ENCODE peak calls at places on chromosomes 3 and 15, in four cellular contexts. One of them, this sample, is unnamed.

GRCh38 chr15:40006003-40006402 is 33.0 kb downstream of the SRP14 start:
- DNase-seq in NCI-H2171: no peak
- DNase-seq in Kasumi-1: no peak
- DNase-seq in foreskin fibroblast: peak
- DNase-seq in this sample: no peak

GRCh38 chr3:122969585-122970453 is 57.7 kb downstream of the SEMA5B start:
- DNase-seq in NCI-H2171: no peak
- DNase-seq in Kasumi-1: no peak
- DNase-seq in foreskin fibroblast: peak
- DNase-seq in this sample: no peak

GRCh38 chr3:76122007-76122406 is 336.7 kb upstream of the ZNF717 start:
- DNase-seq in NCI-H2171: no peak
- DNase-seq in Kasumi-1: peak
- DNase-seq in foreskin fibroblast: peak
- DNase-seq in this sample: no peak

GRCh38 chr15:43920815-43921214 is 94.0 kb downstream of the WDR76 start:
- DNase-seq in NCI-H2171: peak
- DNase-seq in Kasumi-1: no peak
- DNase-seq in foreskin fibroblast: peak
- DNase-seq in this sample: no peak

GRCh38 chr15:40045572-40046217 is 6.7 kb upstream of the SRP14 start:
- DNase-seq in NCI-H2171: no peak
- DNase-seq in Kasumi-1: no peak
- DNase-seq in foreskin fibroblast: no peak
- DNase-seq in this sample: no peak

GRCh38 chr3:117752984-117753717 is 1043.6 kb downstream of the TUSC7 start:
- DNase-seq in NCI-H2171: no peak
- DNase-seq in Kasumi-1: no peak
- DNase-seq in foreskin fibroblast: peak
- DNase-seq in this sample: no peak

GRCh38 chr15:41546846-41547786 is 3.1 kb upstream of the RPAP1 start:
- DNase-seq in NCI-H2171: no peak
- DNase-seq in Kasumi-1: no peak
- DNase-seq in foreskin fibroblast: peak
- DNase-seq in this sample: no peak

GRCh38 chr3:148513066-148513671 is 184.5 kb upstream of the AGTR1 start:
- DNase-seq in NCI-H2171: no peak
- DNase-seq in Kasumi-1: no peak
- DNase-seq in foreskin fibroblast: peak
- DNase-seq in this sample: no peak

GRCh38 chr3:115245437-115245836 is 98.3 kb upstream of the ZBTB20 start:
- DNase-seq in NCI-H2171: no peak
- DNase-seq in Kasumi-1: no peak
- DNase-seq in foreskin fibroblast: peak
- DNase-seq in this sample: no peak

GRCh38 chr15:40010681-40011080 is 28.3 kb downstream of the SRP14 start:
- DNase-seq in NCI-H2171: no peak
- DNase-seq in Kasumi-1: no peak
- DNase-seq in foreskin fibroblast: peak
- DNase-seq in this sample: no peak

GRCh38 chr3:72255736-72256559 is 471.0 kb upstream of the PROK2 start:
- DNase-seq in NCI-H2171: peak
- DNase-seq in Kasumi-1: no peak
- DNase-seq in foreskin fibroblast: peak
- DNase-seq in this sample: no peak

GRCh38 chr15:32784571-32784970 is 66.8 kb downstream of the GREM1 start:
- DNase-seq in NCI-H2171: no peak
- DNase-seq in Kasumi-1: no peak
- DNase-seq in foreskin fibroblast: peak
- DNase-seq in this sample: no peak

GRCh38 chr3:41662288-41662687 is 299.6 kb downstream of the ULK4 start:
- DNase-seq in NCI-H2171: no peak
- DNase-seq in Kasumi-1: no peak
- DNase-seq in foreskin fibroblast: peak
- DNase-seq in this sample: no peak

GRCh38 chr3:38722760-38723568 is 73.5 kb upstream of the SCN5A start:
- DNase-seq in NCI-H2171: no peak
- DNase-seq in Kasumi-1: no peak
- DNase-seq in foreskin fibroblast: peak
- DNase-seq in this sample: no peak